ENCODE peak calls at places on chromosome 15, in nine cellular contexts. K is activated CD4-positive, alpha-beta T cell treated with anti-CD3 and anti-CD28 coated beads, Interleukin-2, amount 50 U/mL, for 1 hour; V is PC-3; Y is NCI-H2171 treated with DMSO at 0.1 percent for 48 hours; P is cardiac muscle cell; O is activated B cell treated with CpG ODN at 0.5 μM for 24 hours; S is mesenteric fat pad; F is HT1080; H is COR-L47. M is an unnamed sample.

GRCh38 chr15:99434506-99435137 is 131.2 kb upstream of the MEF2A start:
- DNase-seq in K (no peak), V (no peak), Y (no peak), P (no peak), O (peak), S (peak), F (no peak), H (no peak), M (no peak)

GRCh38 chr15:64461577-64462162 is 1.3 kb downstream of the ZNF609 start:
- DNase-seq in K (peak), V (no peak), Y (no peak), P (peak), O (no peak), S (no peak), F (no peak), H (peak), M (no peak)

GRCh38 chr15:63601026-63601726 is 4.0 kb downstream of the FBXL22 start:
- DNase-seq in K (peak), V (no peak), Y (peak), P (peak), O (peak), S (no peak), F (no peak), H (peak), M (peak)

GRCh38 chr15:95937128-95937528 is 393.4 kb upstream of the NR2F2 start:
- DNase-seq in K (no peak), V (no peak), Y (no peak), P (no peak), O (no peak), S (no peak), F (peak), H (no peak), M (no peak)

GRCh38 chr15:57220220-57220619 is 156.1 kb upstream of the CGNL1 start:
- DNase-seq in K (no peak), V (no peak), Y (peak), P (no peak), O (no peak), S (no peak), F (no peak), H (no peak), M (no peak)

GRCh38 chr15:60674704-60675405 is 195.9 kb upstream of the ICE2 start:
- DNase-seq in K (no peak), V (no peak), Y (no peak), P (no peak), O (no peak), S (no peak), F (no peak), H (no peak), M (no peak)

GRCh38 chr15:53036641-53037040 is 246.5 kb upstream of the ONECUT1 start:
- DNase-seq in K (no peak), V (no peak), Y (no peak), P (no peak), O (no peak), S (no peak), F (no peak), H (no peak), M (no peak)

GRCh38 chr15:35329521-35329921 is 216.4 kb downstream of the DPH6 start:
- DNase-seq in K (no peak), V (no peak), Y (no peak), P (no peak), O (no peak), S (no peak), F (no peak), H (no peak), M (no peak)

GRCh38 chr15:40776537-40777141 is 6.9 kb downstream of the C15orf62 start:
- DNase-seq in K (no peak), V (peak), Y (no peak), P (no peak), O (no peak), S (no peak), F (peak), H (no peak), M (peak)

GRCh38 chr15:58506064-58506490 is 74.3 kb downstream of the LIPC start:
- DNase-seq in K (no peak), V (no peak), Y (no peak), P (no peak), O (no peak), S (peak), F (no peak), H (no peak), M (no peak)